ENCODE peak calls at places on chromosomes 7 and 10, in seven cellular contexts. Q, I, C, Y, S, Z and H are unnamed samples.

GRCh38 chr7:39624935-39625694 is 1.7 kb downstream of the RALA start:
- DNase-seq in Q (no peak), I (no peak), C (no peak), Y (no peak), S (no peak), Z (no peak), H (no peak)

GRCh38 chr7:124839687-124840086 is 74.1 kb upstream of the GPR37 start:
- DNase-seq in Q (no peak), I (no peak), C (no peak), Y (no peak), S (no peak), Z (no peak), H (no peak)

GRCh38 chr7:82289889-82290288 is 153.7 kb downstream of the CACNA2D1 start:
- DNase-seq in Q (no peak), I (no peak), C (no peak), Y (no peak), S (no peak), Z (no peak), H (no peak)

GRCh38 chr10:21493841-21494220 is 31.7 kb downstream of the SKIDA1 start:
- DNase-seq in Q (no peak), I (no peak), C (no peak), Y (no peak), S (no peak), Z (no peak), H (no peak)

GRCh38 chr10:27030060-27030459 is 70.2 kb downstream of the ANKRD26 start:
- DNase-seq in Q (no peak), I (no peak), C (no peak), Y (no peak), S (no peak), Z (no peak), H (no peak)

GRCh38 chr7:33981686-33982424 is 76.5 kb downstream of the BMPER start:
- DNase-seq in Q (no peak), I (no peak), C (no peak), Y (no peak), S (no peak), Z (no peak), H (no peak)

GRCh38 chr7:152504367-152504766 is 68.6 kb upstream of the KMT2C start:
- DNase-seq in Q (no peak), I (no peak), C (no peak), Y (no peak), S (no peak), Z (no peak), H (no peak)

GRCh38 chr7:102260856-102261255 is 25.8 kb upstream of the SH2B2 start:
- DNase-seq in Q (peak), I (no peak), C (no peak), Y (no peak), S (peak), Z (peak), H (no peak)

GRCh38 chr10:34880817-34881216 is 65.7 kb upstream of the PARD3 start:
- DNase-seq in Q (no peak), I (no peak), C (no peak), Y (no peak), S (no peak), Z (no peak), H (no peak)

GRCh38 chr7:120806669-120807068 is 51.3 kb downstream of the TSPAN12 start:
- DNase-seq in Q (no peak), I (no peak), C (no peak), Y (no peak), S (no peak), Z (no peak), H (no peak)

GRCh38 chr7:31710171-31710570 is 23.2 kb downstream of the PPP1R17 start:
- DNase-seq in Q (no peak), I (no peak), C (no peak), Y (no peak), S (no peak), Z (no peak), H (no peak)

GRCh38 chr10:6843477-6843876 is 263.4 kb upstream of the PRKCQ start:
- DNase-seq in Q (no peak), I (no peak), C (no peak), Y (no peak), S (no peak), Z (no peak), H (no peak)

GRCh38 chr10:35959103-35959740 is 317.1 kb upstream of the FZD8 start:
- DNase-seq in Q (no peak), I (no peak), C (no peak), Y (no peak), S (no peak), Z (no peak), H (no peak)

DNA sequence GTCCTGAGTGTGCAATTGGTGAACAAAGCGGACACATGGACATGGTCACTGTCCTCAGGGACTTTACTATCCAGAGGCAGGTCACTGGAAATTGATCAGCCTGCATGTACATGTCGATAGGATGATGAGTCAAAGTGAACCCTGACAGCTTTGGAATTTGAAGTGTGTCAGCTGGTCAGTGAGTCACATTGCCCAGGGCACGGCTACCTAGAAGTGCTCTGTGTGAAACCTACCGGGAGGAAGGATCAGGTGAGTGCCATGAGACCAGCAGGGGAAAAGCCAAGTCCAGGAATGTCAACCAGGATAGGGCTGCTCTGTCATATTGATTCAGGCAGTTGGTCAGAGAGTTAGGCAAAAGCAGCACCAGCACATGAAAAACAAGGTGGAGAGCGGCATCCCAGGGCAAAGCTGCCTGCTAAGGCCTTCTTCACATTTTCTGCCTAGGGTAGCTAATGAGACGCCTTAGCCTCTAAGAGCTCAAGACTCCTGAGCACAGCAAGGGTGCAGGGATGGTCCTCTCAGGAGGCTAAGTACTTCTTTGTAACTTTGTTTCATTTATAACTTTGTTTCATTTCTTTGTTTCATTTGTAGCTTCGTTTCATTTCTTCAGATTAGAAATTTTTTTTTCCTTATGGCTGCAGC is 19.4 kb upstream of the PDCD4 start:
- DNase-seq in Q (no peak), I (no peak), C (no peak), Y (no peak), S (no peak), Z (no peak), H (no peak)
- H3K27ac ChIP-seq in Q (no peak), I (no peak), C (no peak), Y (peak), S (no peak), Z (no peak), H (no peak)

GRCh38 chr7:108643136-108643535 is 73.5 kb downstream of the DNAJB9 start:
- DNase-seq in Q (no peak), I (no peak), C (no peak), Y (no peak), S (no peak), Z (no peak), H (no peak)
- TF ChIP-seq CTCF in Q (no peak), I (no peak), C (no peak), Y (no peak), S (no peak), Z (no peak), H (no peak)

DNA sequence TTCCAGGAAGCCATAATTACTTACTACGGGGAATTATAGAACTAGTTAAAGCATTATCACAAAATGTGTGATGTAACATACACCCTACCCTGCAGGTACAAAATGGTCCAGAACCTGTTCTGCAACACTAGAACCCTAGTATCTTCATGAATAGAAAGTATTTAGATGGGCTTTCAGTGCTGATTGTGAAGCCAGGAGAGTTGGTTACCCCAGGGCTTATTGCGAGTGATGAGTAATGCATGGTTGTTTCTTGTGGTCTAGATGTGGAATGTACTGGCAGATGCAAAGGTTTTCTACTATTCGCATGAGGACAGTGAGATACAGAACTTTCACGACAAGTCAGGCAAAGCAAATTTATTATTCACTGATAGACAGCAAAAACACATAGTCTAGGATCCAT is 33.6 kb upstream of the AGR3 start:
- DNase-seq in Q (no peak), I (no peak), C (no peak), Y (no peak), S (peak), Z (no peak), H (no peak)
- H3K27ac ChIP-seq in Q (no peak), I (no peak), C (no peak), Y (peak), S (no peak), Z (no peak), H (no peak)

DNA sequence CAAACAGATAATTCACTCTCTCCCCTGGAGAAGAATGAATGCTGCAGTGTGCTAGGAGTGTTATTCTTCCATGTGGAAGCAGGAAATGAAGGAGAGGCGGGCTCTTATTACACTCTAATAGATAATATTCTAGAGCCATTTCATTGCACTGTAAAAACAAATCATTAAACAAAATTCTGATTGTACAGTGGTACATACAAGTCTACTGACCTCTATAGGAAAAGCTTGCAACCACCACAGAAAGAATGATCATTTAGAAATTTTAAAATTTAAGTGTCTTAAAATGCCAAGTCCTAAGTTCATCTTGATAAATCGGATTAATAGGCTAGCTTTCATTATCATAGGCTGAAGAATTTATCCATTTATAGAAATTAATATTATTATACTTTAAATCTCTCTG is 960.3 kb upstream of the LRRN3 start:
- DNase-seq in Q (no peak), I (no peak), C (no peak), Y (no peak), S (no peak), Z (no peak), H (no peak)
- TF ChIP-seq CTCF in Q (no peak), I (no peak), C (no peak), Y (no peak), S (peak), Z (no peak), H (no peak)